ENCODE peak calls at places on chromosomes 1 and 21, in six cellular contexts. K, Q, T, D, X and F are unnamed samples.

GRCh38 chr1:180527270-180527669 is 24.9 kb upstream of the ACBD6 start:
- DNase-seq in K (peak), X (no peak), T (no peak), Q (peak), D (peak), F (no peak)

GRCh38 chr1:93670141-93670540 is 11.5 kb downstream of the BCAR3 start:
- DNase-seq in Q (peak), X (no peak), T (peak), D (no peak), K (no peak), F (no peak)

GRCh38 chr21:18893411-18893810 is 489.8 kb upstream of the TMPRSS15 start:
- DNase-seq in X (no peak), K (no peak), D (no peak), T (no peak), Q (no peak), F (no peak)

GRCh38 chr1:154006136-154006535 is 15.6 kb downstream of the RPS27 start:
- DNase-seq in Q (peak), K (no peak), D (no peak), T (no peak), X (no peak), F (no peak)

GRCh38 chr21:46414965-46415275 is 43.8 kb upstream of the DIP2A start:
- DNase-seq in X (no peak), D (no peak), Q (no peak), K (no peak), T (no peak), F (no peak)

GRCh38 chr1:235503333-235504121 is 725 bp downstream of the B3GALNT2 start:
- DNase-seq in K (peak), X (no peak), Q (peak), D (peak), T (no peak), F (no peak)

GRCh38 chr1:31306278-31306677 is 9.4 kb downstream of the ZCCHC17 start:
- DNase-seq in Q (peak), T (peak), D (no peak), X (no peak), K (no peak), F (no peak)

GRCh38 chr1:6743189-6744101 is 41.8 kb upstream of the CAMTA1 start:
- DNase-seq in D (no peak), X (peak), T (no peak), Q (peak), K (no peak), F (peak)

GRCh38 chr1:36982708-36983107 is 51.6 kb downstream of the GRIK3 start:
- DNase-seq in Q (no peak), X (no peak), K (no peak), D (no peak), T (no peak), F (no peak)

GRCh38 chr1:217136895-217137205 is 413.6 kb upstream of the ESRRG start:
- DNase-seq in K (no peak), X (no peak), D (no peak), Q (no peak), T (no peak), F (peak)

GRCh38 chr1:9689971-9690381 is 38.4 kb downstream of the PIK3CD start:
- DNase-seq in D (no peak), T (no peak), X (no peak), Q (no peak), K (peak), F (peak)

GRCh38 chr21:43662286-43662685 is 2.9 kb downstream of the RRP1B start:
- DNase-seq in T (no peak), D (no peak), Q (peak), X (no peak), K (no peak), F (no peak)

GRCh38 chr21:37914211-37914900 is 1.9 kb downstream of the KCNJ6 start:
- DNase-seq in K (peak), D (no peak), T (no peak), Q (peak), X (no peak), F (no peak)

GRCh38 chr1:17538428-17539130 is 919 bp upstream of the ARHGEF10L start:
- DNase-seq in K (no peak), X (no peak), D (peak), Q (peak), T (no peak), F (peak)

GRCh38 chr21:28856588-28857250 is 136.0 kb downstream of the LTN1 start:
- DNase-seq in D (peak), X (no peak), Q (no peak), T (no peak), K (no peak), F (no peak)

GRCh38 chr1:94110021-94110761 is 10.8 kb downstream of the ABCA4 start:
- DNase-seq in K (no peak), T (no peak), X (no peak), D (no peak), Q (no peak), F (no peak)

GRCh38 chr1:4083171-4084052 is 183.3 kb upstream of the C1orf174 start:
- DNase-seq in X (no peak), Q (no peak), T (no peak), K (no peak), D (no peak), F (no peak)

GRCh38 chr1:33824321-33824720 is 39.6 kb upstream of the HMGB4 start:
- DNase-seq in D (no peak), Q (no peak), X (no peak), T (no peak), K (no peak), F (no peak)

GRCh38 chr21:46438241-46438640 is 20.4 kb upstream of the DIP2A start:
- DNase-seq in Q (no peak), D (no peak), K (no peak), X (no peak), T (no peak), F (no peak)

GRCh38 chr21:46634966-46635323 is 529 bp upstream of the PRMT2 start:
- DNase-seq in X (peak), D (peak), Q (peak), T (peak), K (peak), F (peak)

GRCh38 chr1:240399381-240399780 is 212.6 kb downstream of the GREM2 start:
- DNase-seq in X (no peak), D (no peak), T (no peak), K (peak), Q (peak), F (no peak)

GRCh38 chr1:61388586-61388985 is 306.2 kb downstream of the NFIA start:
- DNase-seq in D (no peak), X (no peak), Q (peak), T (no peak), K (no peak), F (no peak)

GRCh38 chr1:18697541-18697940 is 66.9 kb downstream of the PAX7 start:
- DNase-seq in X (no peak), K (no peak), D (no peak), Q (no peak), T (no peak), F (no peak)

GRCh38 chr1:231236131-231236571 is 4.9 kb upstream of the GNPAT start:
- DNase-seq in D (peak), K (no peak), T (no peak), Q (no peak), X (no peak), F (no peak)

GRCh38 chr1:22868331-22868730 is 104.3 kb downstream of the LACTBL1 start:
- DNase-seq in T (no peak), K (no peak), X (no peak), D (no peak), Q (peak), F (no peak)

GRCh38 chr1:229234870-229235472 is 35.9 kb upstream of the RAB4A start:
- DNase-seq in T (no peak), X (no peak), D (no peak), Q (no peak), K (no peak), F (peak)

GRCh38 chr21:42873096-42873495 is 6.2 kb downstream of the WDR4 start:
- DNase-seq in D (no peak), Q (no peak), T (no peak), K (no peak), X (no peak), F (no peak)

GRCh38 chr1:75811211-75811981 is 14.7 kb downstream of the MSH4 start:
- DNase-seq in K (no peak), X (no peak), Q (peak), D (no peak), T (no peak), F (no peak)

GRCh38 chr1:211731456-211732275 is 56.2 kb upstream of the NEK2 start:
- DNase-seq in X (no peak), D (no peak), Q (no peak), T (no peak), K (no peak), F (no peak)

GRCh38 chr1:65119951-65120350 is 28.1 kb upstream of the AK4 start:
- DNase-seq in K (no peak), T (no peak), D (no peak), X (no peak), Q (peak), F (no peak)

GRCh38 chr1:111334169-111334568 is 43.5 kb downstream of the CHIA start:
- DNase-seq in D (peak), X (peak), Q (peak), K (peak), T (peak), F (no peak)

GRCh38 chr1:153699116-153699515 is 20.6 kb downstream of the NPR1 start:
- DNase-seq in K (no peak), X (no peak), Q (peak), T (no peak), D (no peak), F (no peak)

GRCh38 chr1:215669806-215670485 is 102.8 kb downstream of the KCTD3 start:
- DNase-seq in D (no peak), Q (peak), T (no peak), K (no peak), X (no peak), F (no peak)

GRCh38 chr1:26858891-26859630 is 3.9 kb upstream of the SFN start:
- DNase-seq in D (no peak), T (no peak), X (no peak), K (no peak), Q (no peak), F (no peak)

GRCh38 chr1:181251713-181252075 is 163.2 kb downstream of the IER5 start:
- DNase-seq in K (no peak), T (no peak), D (no peak), Q (no peak), X (no peak), F (no peak)

GRCh38 chr1:25649041-25649440 is 32.5 kb downstream of the MAN1C1 start:
- DNase-seq in K (no peak), T (no peak), X (no peak), D (no peak), Q (no peak), F (peak)

GRCh38 chr1:153796786-153797659 is 21.8 kb downstream of the SLC27A3 start:
- DNase-seq in T (peak), Q (peak), X (no peak), D (peak), K (peak), F (peak)

GRCh38 chr1:200862713-200863415 is 9.9 kb upstream of the GPR25 start:
- DNase-seq in D (no peak), K (no peak), X (peak), T (no peak), Q (no peak), F (no peak)

GRCh38 chr1:200856716-200857352 is 15.9 kb upstream of the GPR25 start:
- DNase-seq in K (no peak), D (no peak), X (no peak), Q (peak), T (no peak), F (no peak)

GRCh38 chr1:200861937-200862647 is 10.7 kb upstream of the GPR25 start:
- DNase-seq in X (no peak), D (no peak), T (no peak), Q (no peak), K (no peak), F (no peak)

GRCh38 chr1:200857804-200858203 is 15.0 kb upstream of the GPR25 start:
- DNase-seq in T (no peak), K (no peak), D (no peak), X (no peak), Q (no peak), F (no peak)
- H3K9ac ChIP-seq in T (no peak), K (no peak), D (no peak), X (no peak), Q (no peak), F (no peak)

DNA sequence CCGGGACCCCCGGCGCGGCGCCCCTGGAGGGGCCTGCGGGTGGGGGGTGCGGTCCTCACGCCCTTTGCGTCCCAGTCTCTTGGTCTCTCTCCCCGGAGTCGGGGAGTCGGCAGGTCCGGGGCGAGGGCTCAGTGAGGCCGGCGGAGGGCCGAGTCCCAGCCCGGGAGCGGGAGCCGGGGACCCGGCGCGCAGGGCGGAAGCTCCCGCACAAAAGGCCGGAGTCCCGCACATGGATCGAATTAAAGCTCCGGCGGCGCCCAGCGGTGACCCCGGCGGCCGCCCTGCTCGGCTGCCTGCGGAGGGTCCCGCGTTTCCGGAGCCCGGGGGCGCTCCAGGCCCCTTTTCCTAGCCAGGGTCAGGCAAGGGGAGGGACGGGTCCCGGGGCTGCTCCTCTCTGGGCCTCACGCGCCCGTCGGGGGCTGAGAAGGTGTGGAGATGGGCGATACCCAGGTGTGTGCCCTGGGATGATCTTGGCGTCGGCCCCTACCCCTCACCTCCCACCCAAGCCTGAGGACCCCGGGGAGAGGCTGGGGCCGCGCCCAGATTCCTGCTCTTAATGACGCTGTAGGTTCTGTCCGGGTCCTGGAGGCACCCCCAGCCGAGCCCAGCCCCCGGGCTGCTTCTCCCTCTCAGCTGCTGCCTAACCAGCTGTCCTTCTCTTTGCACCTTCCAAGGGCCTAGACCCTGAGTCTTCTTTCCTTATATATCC is 512 bp downstream of the FBLIM1 start:
- DNase-seq in D (no peak), X (no peak), Q (no peak), T (no peak), K (no peak), F (peak)
- TF ChIP-seq RAD21 in D (no peak), X (no peak), Q (no peak), T (no peak), K (no peak), F (no peak)

DNA sequence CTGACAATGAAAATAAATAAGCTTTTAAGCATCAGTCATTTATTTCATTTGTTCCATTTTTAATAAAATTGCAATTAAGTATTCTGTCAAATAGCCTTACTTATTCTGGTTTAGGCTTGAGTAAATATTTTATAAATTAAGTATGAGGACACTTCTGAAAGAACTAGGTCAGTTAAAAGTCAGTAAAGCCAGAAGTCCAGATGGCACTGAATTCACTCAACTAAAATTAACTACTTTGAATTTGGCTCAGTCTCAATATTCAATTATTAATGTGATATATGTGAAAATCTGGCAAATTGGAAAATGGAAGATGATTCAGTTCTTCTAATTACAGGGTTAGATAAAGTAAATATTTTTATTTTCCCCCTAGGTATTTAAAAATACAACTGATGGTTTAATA is 174.2 kb downstream of the BRINP3 start:
- DNase-seq in T (no peak), X (no peak), K (no peak), Q (no peak), D (no peak), F (no peak)
- TF ChIP-seq CEBPB in T (no peak), X (no peak), K (no peak), Q (no peak), D (no peak), F (no peak)

GRCh38 chr1:92342401-92342800 is 43.5 kb downstream of the RPAP2 start:
- DNase-seq in D (no peak), K (no peak), Q (no peak), X (no peak), T (no peak), F (no peak)

GRCh38 chr1:92343061-92343460 is 44.2 kb downstream of the RPAP2 start:
- DNase-seq in K (no peak), Q (no peak), X (no peak), D (no peak), T (no peak), F (no peak)

DNA sequence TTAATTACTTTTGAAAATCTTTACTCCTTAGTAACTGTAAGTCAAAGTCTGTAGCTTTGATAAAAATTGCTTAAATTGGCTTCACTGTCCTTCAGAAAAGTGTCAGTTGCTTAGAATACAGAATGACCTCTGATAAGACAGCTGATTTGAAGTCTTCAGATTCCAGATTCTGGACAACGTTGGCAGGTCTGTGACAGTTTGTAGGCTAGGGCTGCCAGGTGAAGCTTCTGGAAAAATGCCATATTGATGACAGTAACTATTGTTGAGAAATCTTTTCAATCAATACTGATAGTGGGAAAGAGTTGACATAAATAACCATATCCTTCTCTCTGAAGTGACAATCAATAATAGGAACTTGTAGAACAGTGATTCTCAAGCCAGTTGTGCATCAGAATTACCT is 41.3 kb downstream of the RPAP2 start:
- DNase-seq in X (no peak), D (no peak), K (no peak), T (no peak), Q (no peak), F (no peak)
- H3K9ac ChIP-seq in X (no peak), D (no peak), K (no peak), T (no peak), Q (no peak), F (no peak)

DNA sequence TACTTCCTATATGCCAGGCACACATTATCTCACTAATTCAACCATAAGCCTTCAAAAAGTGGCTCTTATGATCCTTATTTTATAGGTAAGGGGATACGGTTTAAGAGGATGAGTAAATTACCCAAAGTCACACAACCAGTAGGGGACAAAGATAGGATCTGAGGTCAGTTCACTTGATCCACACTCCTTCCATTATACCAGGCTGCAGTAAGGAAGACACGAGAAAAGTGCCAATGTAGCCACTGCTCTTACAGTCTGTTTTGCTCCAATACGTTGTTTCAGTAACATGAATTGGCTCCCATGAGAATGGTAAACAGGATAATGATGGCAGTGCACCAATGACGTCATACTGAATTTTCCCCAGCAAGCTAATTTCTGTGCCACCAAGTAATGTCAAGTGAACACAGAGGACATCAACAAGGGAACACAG is 15.4 kb upstream of the GUCA2A start:
- DNase-seq in D (no peak), T (no peak), Q (peak), X (no peak), K (no peak), F (no peak)
- TF ChIP-seq RAD21 in D (no peak), T (no peak), Q (no peak), X (no peak), K (no peak), F (no peak)